ENCODE peak calls at places on chromosomes 12 and 14, in five cellular contexts. G, H, S, U and E are unnamed samples.

GRCh38 chr14:35632276-35633071 is 98.5 kb downstream of the INSM2 start:
- DNase-seq in S (no peak), U (no peak), G (peak), H (no peak), E (peak)

GRCh38 chr14:59566725-59567124 is 9.9 kb downstream of the CCDC175 start:
- DNase-seq in G (no peak), S (no peak), U (no peak), H (peak), E (peak)

GRCh38 chr12:15477761-15478160 is 155.5 kb downstream of the PTPRO start:
- DNase-seq in U (no peak), H (peak), G (no peak), S (no peak), E (no peak)

GRCh38 chr14:68623828-68624227 is 169.0 kb downstream of the ZFP36L1 start:
- DNase-seq in S (no peak), G (no peak), H (no peak), U (no peak), E (no peak)

GRCh38 chr14:91048676-91049075 is 11.8 kb downstream of the RPS6KA5 start:
- DNase-seq in S (no peak), U (no peak), G (no peak), H (no peak), E (no peak)

GRCh38 chr12:20549115-20549719 is 145.9 kb upstream of the SLCO1C1 start:
- DNase-seq in H (peak), G (peak), U (no peak), S (no peak), E (peak)

GRCh38 chr12:56941299-56942017 is 7.2 kb upstream of the SDR9C7 start:
- DNase-seq in G (peak), U (no peak), H (peak), S (no peak), E (peak)

GRCh38 chr14:72739446-72740405 is 154.2 kb downstream of the DPF3 start:
- DNase-seq in G (no peak), S (no peak), H (no peak), U (no peak), E (no peak)

GRCh38 chr12:57866308-57867019 is 19.9 kb upstream of the CTDSP2 start:
- DNase-seq in S (no peak), G (no peak), H (no peak), U (no peak), E (no peak)

GRCh38 chr12:54359762-54360351 is 4.4 kb downstream of the GPR84 start:
- DNase-seq in S (no peak), U (no peak), G (no peak), H (no peak), E (no peak)

GRCh38 chr12:75389706-75390105 is 1.2 kb upstream of the GLIPR1L2 start:
- DNase-seq in U (no peak), H (peak), G (peak), S (no peak), E (no peak)

GRCh38 chr12:52870361-52871290 is 21.8 kb upstream of the KRT78 start:
- DNase-seq in H (peak), S (peak), U (peak), G (peak), E (peak)

GRCh38 chr12:53065470-53065869 is 13.7 kb downstream of the SPRYD3 start:
- DNase-seq in U (no peak), H (no peak), G (no peak), S (no peak), E (no peak)

GRCh38 chr14:50018236-50019210 is 97.8 kb downstream of the VCPKMT start:
- DNase-seq in S (no peak), U (no peak), H (peak), G (peak), E (peak)

GRCh38 chr14:52553002-52553670 is 500 bp downstream of the GPR137C start:
- DNase-seq in H (peak), S (no peak), U (peak), G (no peak), E (peak)

GRCh38 chr14:54600685-54601084 is 33.8 kb downstream of the SAMD4A start:
- DNase-seq in H (no peak), U (no peak), G (peak), S (no peak), E (peak)

GRCh38 chr12:118344829-118345228 is 27.9 kb downstream of the TAOK3 start:
- DNase-seq in G (no peak), H (no peak), U (no peak), S (no peak), E (no peak)

GRCh38 chr14:88895116-88895515 is 70.7 kb downstream of the TTC8 start:
- DNase-seq in S (no peak), U (no peak), G (peak), H (peak), E (peak)

GRCh38 chr12:1922075-1922709 is 3.7 kb upstream of the CACNA2D4 start:
- DNase-seq in S (no peak), U (no peak), H (no peak), G (no peak), E (no peak)

GRCh38 chr12:121295746-121296617 is 527 bp downstream of the CAMKK2 start:
- DNase-seq in S (peak), G (peak), H (peak), U (no peak), E (peak)

GRCh38 chr12:71186571-71187288 is 28.9 kb upstream of the TSPAN8 start:
- DNase-seq in U (no peak), S (no peak), H (no peak), G (no peak), E (no peak)

GRCh38 chr14:101220921-101221510 is 317.5 kb upstream of the RTL1 start:
- DNase-seq in U (no peak), G (no peak), H (no peak), S (no peak), E (no peak)

GRCh38 chr12:132043216-132043615 is 93.5 kb downstream of the EP400 start:
- DNase-seq in G (no peak), S (no peak), U (no peak), H (no peak), E (peak)

GRCh38 chr14:93135399-93135798 is 19.7 kb upstream of the ITPK1 start:
- DNase-seq in U (no peak), S (no peak), H (peak), G (no peak), E (no peak)

GRCh38 chr14:28763914-28764848 is 2.4 kb upstream of the FOXG1 start:
- DNase-seq in U (no peak), H (no peak), G (no peak), S (no peak), E (no peak)

GRCh38 chr14:67938046-67938445 is 118.5 kb downstream of the RAD51B start:
- DNase-seq in G (no peak), U (no peak), S (no peak), H (no peak), E (no peak)

GRCh38 chr14:93858896-93859295 is 68.2 kb upstream of the FAM181A start:
- DNase-seq in G (no peak), S (no peak), U (no peak), H (no peak), E (no peak)

GRCh38 chr12:18502422-18502821 is 235.4 kb downstream of the PLCZ1 start:
- DNase-seq in U (no peak), S (no peak), G (no peak), H (no peak), E (no peak)

GRCh38 chr12:104133861-104134260 is 4.1 kb downstream of the NFYB start:
- DNase-seq in H (no peak), S (no peak), U (no peak), G (peak), E (no peak)

GRCh38 chr12:54173066-54173726 is 15.6 kb downstream of the SMUG1 start:
- DNase-seq in H (peak), G (peak), S (no peak), U (no peak), E (peak)